ENCODE peak calls at places on chromosomes 7 and 10, in nine cellular contexts. One of them, this sample, is unnamed.

GRCh38 chr7:93873998-93874574 is 16.5 kb downstream of the TFPI2 start:
- DNase-seq in suprapubic skin: no peak
- DNase-seq in thoracic aorta: no peak
- DNase-seq in coronary artery: no peak
- DNase-seq in endothelial cell of umbilical vein: no peak
- DNase-seq in fibroblast of lung: no peak
- DNase-seq in AG09309: no peak
- DNase-seq in MM.1S: no peak
- DNase-seq in hepatocyte: no peak
- DNase-seq in this sample: no peak

GRCh38 chr10:12333382-12334185 is 15.8 kb upstream of the CAMK1D start:
- DNase-seq in suprapubic skin: peak; percentile 91
- DNase-seq in thoracic aorta: peak; percentile 87
- DNase-seq in coronary artery: peak; percentile 94
- DNase-seq in endothelial cell of umbilical vein: no peak
- DNase-seq in fibroblast of lung: peak; percentile 99
- DNase-seq in AG09309: peak; percentile 94
- DNase-seq in MM.1S: no peak
- DNase-seq in hepatocyte: peak; percentile 79
- DNase-seq in this sample: no peak

GRCh38 chr10:59362991-59363390 is 642 bp upstream of the FAM13C start:
- DNase-seq in suprapubic skin: peak; percentile 79
- DNase-seq in thoracic aorta: no peak
- DNase-seq in coronary artery: peak; percentile 81
- DNase-seq in endothelial cell of umbilical vein: peak; percentile 14
- DNase-seq in fibroblast of lung: peak; percentile 63
- DNase-seq in AG09309: no peak
- DNase-seq in MM.1S: no peak
- DNase-seq in hepatocyte: peak; percentile 73
- DNase-seq in this sample: no peak

GRCh38 chr10:127919418-127920191 is 12.7 kb downstream of the PTPRE start:
- DNase-seq in suprapubic skin: no peak
- DNase-seq in thoracic aorta: no peak
- DNase-seq in coronary artery: no peak
- DNase-seq in endothelial cell of umbilical vein: peak; percentile 83
- DNase-seq in fibroblast of lung: peak; percentile 90
- DNase-seq in AG09309: peak; percentile 79
- DNase-seq in MM.1S: no peak
- DNase-seq in hepatocyte: no peak
- DNase-seq in this sample: no peak

GRCh38 chr10:37975407-37975991 is 948 bp downstream of the ZNF25 start:
- DNase-seq in suprapubic skin: no peak
- DNase-seq in thoracic aorta: no peak
- DNase-seq in coronary artery: no peak
- DNase-seq in endothelial cell of umbilical vein: no peak
- DNase-seq in fibroblast of lung: peak; percentile 11
- DNase-seq in AG09309: no peak
- DNase-seq in MM.1S: peak; percentile 27
- DNase-seq in hepatocyte: no peak
- DNase-seq in this sample: peak; percentile 29

GRCh38 chr7:156000601-156001396 is 188.5 kb upstream of the SHH start:
- DNase-seq in suprapubic skin: peak; percentile 24
- DNase-seq in thoracic aorta: no peak
- DNase-seq in coronary artery: peak; percentile 52
- DNase-seq in endothelial cell of umbilical vein: no peak
- DNase-seq in fibroblast of lung: peak; percentile 13
- DNase-seq in AG09309: no peak
- DNase-seq in MM.1S: no peak
- DNase-seq in hepatocyte: no peak
- DNase-seq in this sample: no peak

GRCh38 chr7:74655785-74656420 is 1.6 kb upstream of the GTF2I start:
- DNase-seq in suprapubic skin: peak; percentile 5
- DNase-seq in thoracic aorta: no peak
- DNase-seq in coronary artery: no peak
- DNase-seq in endothelial cell of umbilical vein: no peak
- DNase-seq in fibroblast of lung: no peak
- DNase-seq in AG09309: no peak
- DNase-seq in MM.1S: no peak
- DNase-seq in hepatocyte: no peak
- DNase-seq in this sample: peak; percentile 20

GRCh38 chr10:61399386-61399785 is 53.8 kb downstream of the TMEM26 start:
- DNase-seq in suprapubic skin: no peak
- DNase-seq in thoracic aorta: no peak
- DNase-seq in coronary artery: no peak
- DNase-seq in endothelial cell of umbilical vein: no peak
- DNase-seq in fibroblast of lung: peak; percentile 83
- DNase-seq in AG09309: no peak
- DNase-seq in MM.1S: no peak
- DNase-seq in hepatocyte: no peak
- DNase-seq in this sample: no peak

GRCh38 chr7:106418094-106418493 is 133.3 kb upstream of the NAMPT start:
- DNase-seq in suprapubic skin: no peak
- DNase-seq in thoracic aorta: no peak
- DNase-seq in coronary artery: no peak
- DNase-seq in endothelial cell of umbilical vein: peak; percentile 54
- DNase-seq in fibroblast of lung: no peak
- DNase-seq in AG09309: no peak
- DNase-seq in MM.1S: no peak
- DNase-seq in hepatocyte: peak; percentile 17
- DNase-seq in this sample: no peak

GRCh38 chr10:8211631-8212030 is 157.1 kb downstream of the GATA3 start:
- DNase-seq in suprapubic skin: no peak
- DNase-seq in thoracic aorta: no peak
- DNase-seq in coronary artery: no peak
- DNase-seq in endothelial cell of umbilical vein: no peak
- DNase-seq in fibroblast of lung: no peak
- DNase-seq in AG09309: no peak
- DNase-seq in MM.1S: no peak
- DNase-seq in hepatocyte: no peak
- DNase-seq in this sample: no peak

GRCh38 chr7:17832820-17833219 is 107.5 kb downstream of the SNX13 start:
- DNase-seq in suprapubic skin: no peak
- DNase-seq in thoracic aorta: no peak
- DNase-seq in coronary artery: no peak
- DNase-seq in endothelial cell of umbilical vein: no peak
- DNase-seq in fibroblast of lung: no peak
- DNase-seq in AG09309: no peak
- DNase-seq in MM.1S: no peak
- DNase-seq in hepatocyte: no peak
- DNase-seq in this sample: no peak

GRCh38 chr7:1123721-1124120 is 35.8 kb downstream of the GPER1 start:
- DNase-seq in suprapubic skin: peak; percentile 85
- DNase-seq in thoracic aorta: peak; percentile 56
- DNase-seq in coronary artery: peak; percentile 96
- DNase-seq in endothelial cell of umbilical vein: peak; percentile 94
- DNase-seq in fibroblast of lung: peak; percentile 79
- DNase-seq in AG09309: peak; percentile 66
- DNase-seq in MM.1S: no peak
- DNase-seq in hepatocyte: peak; percentile 80
- DNase-seq in this sample: no peak

GRCh38 chr7:81007053-81007452 is 88.2 kb upstream of the SEMA3C start:
- DNase-seq in suprapubic skin: no peak
- DNase-seq in thoracic aorta: no peak
- DNase-seq in coronary artery: no peak
- DNase-seq in endothelial cell of umbilical vein: no peak
- DNase-seq in fibroblast of lung: peak; percentile 32
- DNase-seq in AG09309: no peak
- DNase-seq in MM.1S: no peak
- DNase-seq in hepatocyte: no peak
- DNase-seq in this sample: no peak

GRCh38 chr10:36163827-36164226 is 521.7 kb upstream of the FZD8 start:
- DNase-seq in suprapubic skin: no peak
- DNase-seq in thoracic aorta: no peak
- DNase-seq in coronary artery: no peak
- DNase-seq in endothelial cell of umbilical vein: no peak
- DNase-seq in fibroblast of lung: no peak
- DNase-seq in AG09309: no peak
- DNase-seq in MM.1S: no peak
- DNase-seq in hepatocyte: no peak
- DNase-seq in this sample: no peak

GRCh38 chr10:122151121-122151694 is 119.9 kb upstream of the BTBD16 start:
- DNase-seq in suprapubic skin: no peak
- DNase-seq in thoracic aorta: no peak
- DNase-seq in coronary artery: no peak
- DNase-seq in endothelial cell of umbilical vein: no peak
- DNase-seq in fibroblast of lung: no peak
- DNase-seq in AG09309: no peak
- DNase-seq in MM.1S: no peak
- DNase-seq in hepatocyte: no peak
- DNase-seq in this sample: no peak

GRCh38 chr10:122149607-122150505 is 121.2 kb upstream of the BTBD16 start:
- DNase-seq in suprapubic skin: peak; percentile 86
- DNase-seq in thoracic aorta: no peak
- DNase-seq in coronary artery: peak; percentile 91
- DNase-seq in endothelial cell of umbilical vein: no peak
- DNase-seq in fibroblast of lung: no peak
- DNase-seq in AG09309: no peak
- DNase-seq in MM.1S: no peak
- DNase-seq in hepatocyte: no peak
- DNase-seq in this sample: no peak

GRCh38 chr10:122147731-122148130 is 123.4 kb upstream of the BTBD16 start:
- DNase-seq in suprapubic skin: no peak
- DNase-seq in thoracic aorta: no peak
- DNase-seq in coronary artery: no peak
- DNase-seq in endothelial cell of umbilical vein: no peak
- DNase-seq in fibroblast of lung: peak; percentile 80
- DNase-seq in AG09309: no peak
- DNase-seq in MM.1S: no peak
- DNase-seq in hepatocyte: peak; percentile 43
- DNase-seq in this sample: no peak

GRCh38 chr10:122152544-122152943 is 118.6 kb upstream of the BTBD16 start:
- DNase-seq in suprapubic skin: peak; percentile 96
- DNase-seq in thoracic aorta: peak; percentile 71
- DNase-seq in coronary artery: peak; percentile 97
- DNase-seq in endothelial cell of umbilical vein: no peak
- DNase-seq in fibroblast of lung: peak; percentile 67
- DNase-seq in AG09309: peak; percentile 67
- DNase-seq in MM.1S: no peak
- DNase-seq in hepatocyte: no peak
- DNase-seq in this sample: no peak

DNA sequence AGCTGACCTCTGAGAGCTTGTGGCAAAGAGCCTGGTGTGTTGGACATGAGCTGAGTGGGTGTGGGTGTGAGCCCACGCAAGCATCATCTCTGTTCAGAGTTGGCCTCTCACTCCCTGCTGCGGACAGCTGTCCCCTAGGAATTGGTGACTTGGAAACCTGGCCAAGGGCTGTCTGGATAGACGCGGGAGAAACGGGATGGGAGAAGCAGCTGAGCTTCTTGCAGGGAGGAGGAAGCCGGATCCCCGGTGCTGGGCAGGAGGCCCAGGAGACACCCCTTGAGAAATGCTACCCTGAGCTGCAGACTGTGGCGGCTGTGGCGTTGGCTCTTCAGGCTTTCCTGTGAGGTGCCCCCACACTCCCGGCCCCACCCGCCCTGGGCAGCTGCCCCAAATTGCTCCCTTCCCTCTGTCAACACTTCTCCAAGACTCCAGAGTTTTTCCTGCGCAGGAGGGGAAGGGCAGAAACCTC is 121.9 kb upstream of the BTBD16 start:
- DNase-seq in suprapubic skin: peak; percentile 81
- DNase-seq in thoracic aorta: no peak
- DNase-seq in coronary artery: peak; percentile 86
- DNase-seq in endothelial cell of umbilical vein: peak; percentile 22
- DNase-seq in fibroblast of lung: peak; percentile 45
- DNase-seq in AG09309: no peak
- DNase-seq in MM.1S: no peak
- DNase-seq in hepatocyte: no peak
- DNase-seq in this sample: no peak
- H3K4me3 ChIP-seq in suprapubic skin: no peak overlapping the region
- H3K4me3 ChIP-seq in thoracic aorta: peak overlapping the region; percentile 48
- H3K4me3 ChIP-seq in coronary artery: peak overlapping the region; percentile 54
- H3K4me3 ChIP-seq in endothelial cell of umbilical vein: no peak overlapping the region
- H3K4me3 ChIP-seq in fibroblast of lung: no peak overlapping the region
- H3K4me3 ChIP-seq in AG09309: no peak overlapping the region
- H3K4me3 ChIP-seq in MM.1S: no peak overlapping the region
- H3K4me3 ChIP-seq in hepatocyte: no peak overlapping the region
- H3K4me3 ChIP-seq in this sample: no peak overlapping the region

GRCh38 chr7:92808635-92809034 is 27.7 kb downstream of the CDK6 start:
- DNase-seq in suprapubic skin: no peak
- DNase-seq in thoracic aorta: no peak
- DNase-seq in coronary artery: no peak
- DNase-seq in endothelial cell of umbilical vein: no peak
- DNase-seq in fibroblast of lung: no peak
- DNase-seq in AG09309: no peak
- DNase-seq in MM.1S: no peak
- DNase-seq in hepatocyte: no peak
- DNase-seq in this sample: no peak
- H3K4me3 ChIP-seq in suprapubic skin: no peak overlapping the region
- H3K4me3 ChIP-seq in thoracic aorta: no peak overlapping the region
- H3K4me3 ChIP-seq in coronary artery: no peak overlapping the region
- H3K4me3 ChIP-seq in endothelial cell of umbilical vein: no peak overlapping the region
- H3K4me3 ChIP-seq in fibroblast of lung: no peak overlapping the region
- H3K4me3 ChIP-seq in AG09309: no peak overlapping the region
- H3K4me3 ChIP-seq in MM.1S: peak overlapping the region; percentile 18
- H3K4me3 ChIP-seq in hepatocyte: no peak overlapping the region
- H3K4me3 ChIP-seq in this sample: no peak overlapping the region

GRCh38 chr10:3350205-3350604 is 177.6 kb upstream of the PITRM1 start:
- DNase-seq in suprapubic skin: no peak
- DNase-seq in thoracic aorta: no peak
- DNase-seq in coronary artery: no peak
- DNase-seq in endothelial cell of umbilical vein: no peak
- DNase-seq in fibroblast of lung: no peak
- DNase-seq in AG09309: no peak
- DNase-seq in MM.1S: no peak
- DNase-seq in hepatocyte: no peak
- DNase-seq in this sample: no peak
- H3K4me3 ChIP-seq in suprapubic skin: no peak overlapping the region
- H3K4me3 ChIP-seq in thoracic aorta: no peak overlapping the region
- H3K4me3 ChIP-seq in coronary artery: no peak overlapping the region
- H3K4me3 ChIP-seq in endothelial cell of umbilical vein: no peak overlapping the region
- H3K4me3 ChIP-seq in fibroblast of lung: no peak overlapping the region
- H3K4me3 ChIP-seq in AG09309: no peak overlapping the region
- H3K4me3 ChIP-seq in MM.1S: no peak overlapping the region
- H3K4me3 ChIP-seq in hepatocyte: no peak overlapping the region
- H3K4me3 ChIP-seq in this sample: no peak overlapping the region

DNA sequence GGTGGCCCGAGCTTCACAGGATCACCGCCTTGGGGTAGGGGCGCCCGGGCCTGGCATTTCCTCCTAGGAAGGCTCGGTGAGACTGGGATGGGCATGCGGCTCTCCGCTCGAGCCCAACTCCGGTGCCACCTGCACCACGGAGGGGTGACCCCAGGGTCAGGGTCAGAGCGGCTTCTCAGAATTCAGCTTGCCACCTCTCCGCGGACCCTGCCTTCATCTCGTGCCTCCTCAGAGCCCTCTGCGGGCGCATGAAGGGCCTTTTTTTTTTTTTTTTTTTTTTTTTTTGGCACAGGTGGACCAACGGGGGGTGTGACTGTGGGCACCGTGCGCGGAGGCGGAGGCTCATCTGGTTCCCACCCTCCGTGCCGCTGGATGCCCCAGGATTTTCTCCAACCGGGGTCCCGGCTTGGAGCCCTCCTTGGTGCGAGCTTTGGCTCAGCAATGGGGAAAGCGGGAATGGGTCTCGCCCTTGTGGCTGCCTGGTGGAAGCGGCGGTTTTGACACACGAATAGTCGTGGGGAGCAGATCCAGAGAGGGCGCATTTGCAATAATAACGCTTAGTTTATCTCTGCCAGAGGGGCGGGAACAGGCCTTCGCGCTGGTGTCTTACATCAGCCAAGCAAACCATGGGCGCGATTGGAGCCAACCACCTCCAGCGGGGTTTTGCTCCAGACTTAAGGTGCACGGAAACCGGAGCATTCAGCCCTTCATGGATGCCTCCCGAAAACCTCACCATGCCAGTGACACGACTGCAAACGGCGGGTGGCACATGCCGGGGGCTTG is 5.0 kb upstream of the TNRC18 start:
- DNase-seq in suprapubic skin: peak; percentile 91
- DNase-seq in thoracic aorta: no peak
- DNase-seq in coronary artery: no peak
- DNase-seq in endothelial cell of umbilical vein: peak; percentile 83
- DNase-seq in fibroblast of lung: peak; percentile 92
- DNase-seq in AG09309: peak; percentile 69
- DNase-seq in MM.1S: no peak
- DNase-seq in hepatocyte: peak; percentile 86
- DNase-seq in this sample: no peak
- H3K4me3 ChIP-seq in suprapubic skin: peak overlapping the region; percentile 82
- H3K4me3 ChIP-seq in thoracic aorta: peak overlapping the region; percentile 99
- H3K4me3 ChIP-seq in coronary artery: peak overlapping the region; percentile 96
- H3K4me3 ChIP-seq in endothelial cell of umbilical vein: peak overlapping the region; percentile 90
- H3K4me3 ChIP-seq in fibroblast of lung: peak overlapping the region; percentile 99
- H3K4me3 ChIP-seq in AG09309: peak overlapping the region; percentile 76
- H3K4me3 ChIP-seq in MM.1S: no peak overlapping the region
- H3K4me3 ChIP-seq in hepatocyte: peak overlapping the region; percentile 93
- H3K4me3 ChIP-seq in this sample: no peak overlapping the region

This sample was measured in naive thymus-derived CD4-positive, alpha-beta T cell.